ENCODE peak calls at places on chromosomes 16 and 17, in seven cellular contexts. I, A, M, R, T, K and F are unnamed samples.

GRCh38 chr16:17743158-17743557 is 272.4 kb upstream of the XYLT1 start:
- DNase-seq in I (no peak), A (no peak), M (no peak), R (no peak), T (no peak), K (no peak), F (no peak)

GRCh38 chr17:50198026-50198669 is 3.3 kb downstream of the COL1A1 start:
- DNase-seq in I (peak), A (no peak), M (peak), R (no peak), T (peak), K (no peak), F (peak)

GRCh38 chr17:40415390-40415789 is 2.3 kb downstream of the TOP2A start:
- DNase-seq in I (no peak), A (peak), M (peak), R (no peak), T (no peak), K (no peak), F (peak)

GRCh38 chr16:16075463-16076399 is 126.3 kb downstream of the ABCC1 start:
- DNase-seq in I (no peak), A (no peak), M (no peak), R (no peak), T (no peak), K (peak), F (peak)

GRCh38 chr16:51390877-51391276 is 239.8 kb upstream of the SALL1 start:
- DNase-seq in I (no peak), A (no peak), M (no peak), R (no peak), T (no peak), K (no peak), F (no peak)

GRCh38 chr17:82234211-82235055 is 5.6 kb downstream of the SLC16A3 start:
- DNase-seq in I (peak), A (no peak), M (peak), R (no peak), T (no peak), K (no peak), F (no peak)

GRCh38 chr17:50629902-50630301 is 4.8 kb upstream of the ABCC3 start:
- DNase-seq in I (no peak), A (no peak), M (no peak), R (no peak), T (no peak), K (no peak), F (no peak)

GRCh38 chr17:61411944-61412859 is 12.6 kb downstream of the TBX2 start:
- DNase-seq in I (peak), A (peak), M (peak), R (no peak), T (peak), K (no peak), F (peak)

GRCh38 chr17:76034433-76035185 is 7.5 kb upstream of the EVPL start:
- DNase-seq in I (no peak), A (no peak), M (no peak), R (no peak), T (no peak), K (no peak), F (no peak)

GRCh38 chr16:30121741-30122620 is 1.0 kb downstream of the MAPK3 start:
- DNase-seq in I (no peak), A (peak), M (peak), R (no peak), T (no peak), K (no peak), F (peak)

GRCh38 chr17:1460233-1460632 is 4.2 kb upstream of the CRK start:
- DNase-seq in I (no peak), A (peak), M (no peak), R (no peak), T (no peak), K (no peak), F (peak)

GRCh38 chr16:12113581-12114375 is 137.2 kb downstream of the SNX29 start:
- DNase-seq in I (no peak), A (peak), M (no peak), R (no peak), T (no peak), K (no peak), F (no peak)

GRCh38 chr16:51648521-51648920 is 497.5 kb upstream of the SALL1 start:
- DNase-seq in I (no peak), A (peak), M (no peak), R (no peak), T (no peak), K (no peak), F (no peak)

GRCh38 chr17:42817866-42818265 is 6.2 kb downstream of the BECN1 start:
- DNase-seq in I (no peak), A (no peak), M (no peak), R (no peak), T (no peak), K (no peak), F (no peak)

GRCh38 chr17:27049104-27049784 is 244.7 kb upstream of the WSB1 start:
- DNase-seq in I (no peak), A (no peak), M (no peak), R (no peak), T (no peak), K (no peak), F (no peak)

GRCh38 chr16:5024632-5025031 is 9.1 kb downstream of the NAGPA start:
- DNase-seq in I (no peak), A (no peak), M (no peak), R (no peak), T (peak), K (no peak), F (no peak)

GRCh38 chr17:80738987-80739730 is 194.5 kb downstream of the RPTOR start:
- DNase-seq in I (no peak), A (no peak), M (peak), R (no peak), T (no peak), K (no peak), F (no peak)

GRCh38 chr16:51636913-51637743 is 486.1 kb upstream of the SALL1 start:
- DNase-seq in I (no peak), A (peak), M (no peak), R (no peak), T (no peak), K (no peak), F (no peak)

GRCh38 chr16:4389051-4389955 is 17.7 kb downstream of the VASN start:
- DNase-seq in I (no peak), A (no peak), M (no peak), R (no peak), T (no peak), K (no peak), F (no peak)

GRCh38 chr17:40309938-40310510 is 1.0 kb downstream of the RARA start:
- DNase-seq in I (no peak), A (no peak), M (no peak), R (no peak), T (no peak), K (no peak), F (no peak)

GRCh38 chr17:1108810-1109605 is 70.8 kb downstream of the ABR start:
- DNase-seq in I (peak), A (peak), M (peak), R (no peak), T (peak), K (no peak), F (no peak)

GRCh38 chr16:10878644-10879498 is 1.9 kb downstream of the CIITA start:
- DNase-seq in I (peak), A (peak), M (peak), R (no peak), T (no peak), K (no peak), F (peak)

GRCh38 chr17:12964840-12965239 is 53.0 kb downstream of the ELAC2 start:
- DNase-seq in I (no peak), A (no peak), M (no peak), R (no peak), T (no peak), K (no peak), F (no peak)

GRCh38 chr17:73189417-73190099 is 3.3 kb upstream of the COG1 start:
- DNase-seq in I (no peak), A (peak), M (no peak), R (peak), T (peak), K (no peak), F (no peak)

GRCh38 chr17:17792551-17793377 is 44.0 kb downstream of the SREBF1 start:
- DNase-seq in I (no peak), A (no peak), M (peak), R (peak), T (no peak), K (peak), F (no peak)